ENCODE peak calls at places on chromosomes 7 and 10, in eight cellular contexts. S is neuronal stem cell; W is aorta; F is cardiac muscle cell; B is mammary epithelial cell; P is prostate gland; T is CD4-positive, alpha-beta T cell; R is Peyer's patch. Z is an unnamed sample.
A peak's percentile ranks its signal among the peaks of the same experiment; 100 is the strongest.

GRCh38 chr7:136074840-136075239 is 97.7 kb upstream of the MTPN start:
- DNase-seq in S (no peak), W (no peak), F (no peak), B (no peak), P (no peak), T (no peak), R (no peak), Z (no peak)

GRCh38 chr7:94431620-94432295 is 37.1 kb downstream of the COL1A2 start:
- DNase-seq in S (no peak), W (no peak), F (no peak), B (no peak), P (no peak), T (no peak), R (no peak), Z (no peak)

GRCh38 chr10:110460111-110460809 is 37.4 kb upstream of the DUSP5 start:
- DNase-seq in S (no peak), W (no peak), F (no peak), B (no peak), P (no peak), T (peak; percentile 4), R (no peak), Z (peak; percentile 61)

GRCh38 chr7:156892821-156893706 is at the start of gene LMBR1:
- DNase-seq in S (peak; percentile 95), W (peak; percentile 97), F (peak; percentile 96), B (peak; percentile 90), P (peak; percentile 94), T (peak; percentile 93), R (peak; percentile 99), Z (peak; percentile 92)

GRCh38 chr7:12028508-12028907 is 182.6 kb upstream of the TMEM106B start:
- DNase-seq in S (no peak), W (no peak), F (no peak), B (no peak), P (no peak), T (no peak), R (no peak), Z (no peak)

GRCh38 chr7:81457858-81458522 is 311.9 kb downstream of the HGF start:
- DNase-seq in S (no peak), W (no peak), F (peak; percentile 52), B (no peak), P (no peak), T (no peak), R (no peak), Z (no peak)

GRCh38 chr7:33773053-33773452 is 132.3 kb upstream of the BMPER start:
- DNase-seq in S (no peak), W (no peak), F (no peak), B (peak; percentile 90), P (no peak), T (no peak), R (no peak), Z (no peak)

GRCh38 chr7:2508327-2509231 is 11.0 kb upstream of the LFNG start:
- DNase-seq in S (no peak), W (no peak), F (no peak), B (peak; percentile 68), P (peak; percentile 54), T (peak; percentile 84), R (no peak), Z (peak; percentile 81)

GRCh38 chr7:44224216-44224950 is 23.6 kb downstream of the YKT6 start:
- DNase-seq in S (no peak), W (peak; percentile 62), F (no peak), B (peak; percentile 36), P (no peak), T (no peak), R (no peak), Z (no peak)

GRCh38 chr7:121002-121401 is 71.4 kb upstream of the FAM20C start:
- DNase-seq in S (no peak), W (no peak), F (no peak), B (no peak), P (no peak), T (no peak), R (no peak), Z (no peak)

GRCh38 chr10:69574571-69574978 is 1.4 kb upstream of the NEUROG3 start:
- DNase-seq in S (no peak), W (no peak), F (no peak), B (no peak), P (no peak), T (no peak), R (no peak), Z (no peak)

GRCh38 chr10:24722676-24723385 is 856 bp downstream of the ARHGAP21 start:
- DNase-seq in S (peak; percentile 60), W (peak; percentile 91), F (peak; percentile 85), B (peak; percentile 43), P (peak; percentile 25), T (peak; percentile 45), R (peak; percentile 79), Z (no peak)

GRCh38 chr7:102106625-102107024 is 180.0 kb upstream of the SH2B2 start:
- DNase-seq in S (no peak), W (peak; percentile 84), F (no peak), B (no peak), P (no peak), T (no peak), R (no peak), Z (no peak)

GRCh38 chr10:37479469-37479868 is 354.1 kb downstream of the ANKRD30A start:
- DNase-seq in S (no peak), W (no peak), F (no peak), B (no peak), P (no peak), T (no peak), R (no peak), Z (no peak)

GRCh38 chr10:43647576-43647975 is 1.1 kb downstream of the ZNF32 start:
- DNase-seq in S (no peak), W (no peak), F (no peak), B (no peak), P (no peak), T (no peak), R (no peak), Z (no peak)

GRCh38 chr10:133365461-133366129 is 7.6 kb downstream of the ECHS1 start:
- DNase-seq in S (no peak), W (no peak), F (no peak), B (no peak), P (no peak), T (no peak), R (no peak), Z (no peak)

GRCh38 chr7:102117743-102118142 is 168.9 kb upstream of the SH2B2 start:
- DNase-seq in S (no peak), W (peak; percentile 27), F (no peak), B (no peak), P (no peak), T (no peak), R (no peak), Z (no peak)

GRCh38 chr7:72493850-72494661 is 81.9 kb upstream of the CALN1 start:
- DNase-seq in S (peak; percentile 72), W (no peak), F (peak; percentile 79), B (peak; percentile 42), P (peak; percentile 47), T (peak; percentile 21), R (peak; percentile 56), Z (no peak)

GRCh38 chr10:26441491-26442214 is 3.5 kb downstream of the APBB1IP start:
- DNase-seq in S (no peak), W (no peak), F (no peak), B (no peak), P (no peak), T (no peak), R (no peak), Z (no peak)

GRCh38 chr7:71770269-71770907 is 638.4 kb downstream of the GALNT17 start:
- DNase-seq in S (no peak), W (no peak), F (no peak), B (no peak), P (no peak), T (no peak), R (no peak), Z (no peak)

GRCh38 chr10:51846856-51847506 is 147.6 kb upstream of the CSTF2T start:
- DNase-seq in S (no peak), W (no peak), F (no peak), B (no peak), P (no peak), T (no peak), R (no peak), Z (no peak)

GRCh38 chr7:56033671-56034432 is 17.4 kb downstream of the PSPH start:
- DNase-seq in S (peak; percentile 78), W (peak; percentile 78), F (peak; percentile 91), B (peak; percentile 68), P (peak; percentile 50), T (peak; percentile 71), R (peak; percentile 76), Z (no peak)
- H3K27ac ChIP-seq in S (peak overlapping the region; percentile 84), W (no peak overlapping the region), F (peak overlapping the region; percentile 73), B (peak overlapping the region; percentile 64), P (peak overlapping the region; percentile 45), T (peak overlapping the region; percentile 30), R (peak overlapping the region; percentile 27), Z (peak overlapping the region; percentile 28)

DNA sequence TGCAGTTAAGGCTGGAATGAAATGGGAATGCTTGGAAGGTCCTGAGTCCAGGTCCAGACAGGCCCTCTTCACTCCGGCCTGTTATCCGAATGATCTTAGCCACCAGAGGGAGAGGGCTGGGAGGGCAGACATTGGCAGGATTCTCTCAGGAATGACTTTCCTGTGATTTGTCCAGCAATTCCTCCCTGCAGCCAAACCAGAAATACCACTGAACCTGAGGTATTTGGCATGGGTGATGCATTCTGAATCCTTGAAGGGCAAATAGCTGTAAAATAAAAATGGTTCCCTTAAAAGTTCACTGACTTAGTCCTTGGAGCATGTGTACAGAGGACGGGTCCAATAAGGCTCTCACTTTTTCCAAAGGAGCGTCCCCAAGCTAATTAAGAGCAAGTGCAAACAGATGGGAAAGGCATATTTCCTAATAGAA is 77.5 kb upstream of the HABP2 start:
- DNase-seq in S (no peak), W (no peak), F (no peak), B (peak; percentile 64), P (peak; percentile 77), T (no peak), R (no peak), Z (no peak)
- H3K27ac ChIP-seq in S (no peak overlapping the region), W (peak overlapping the region; percentile 38), F (no peak overlapping the region), B (no peak overlapping the region), P (no peak overlapping the region), T (no peak overlapping the region), R (no peak overlapping the region), Z (no peak overlapping the region)

DNA sequence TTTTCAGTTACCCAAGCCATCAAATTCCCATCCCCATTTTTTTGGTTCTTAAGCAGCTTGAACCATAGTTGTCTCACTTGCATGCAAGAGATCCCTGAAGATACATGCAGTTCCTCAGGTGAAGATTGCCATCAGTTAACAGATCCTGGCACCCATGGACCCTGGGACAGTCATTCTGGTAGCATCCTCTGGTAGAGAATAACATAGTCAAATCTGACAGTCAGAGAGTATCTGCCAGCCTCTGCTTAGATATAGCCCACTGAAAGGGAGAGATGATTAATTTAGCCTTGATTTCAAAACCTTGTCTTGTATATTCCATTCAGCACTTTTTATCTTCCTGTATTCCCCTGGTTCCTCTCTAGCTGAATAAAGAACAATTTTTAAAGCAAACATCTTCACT is 280.4 kb downstream of the KCNMA1 start:
- DNase-seq in S (no peak), W (no peak), F (no peak), B (no peak), P (no peak), T (no peak), R (no peak), Z (no peak)
- H3K27ac ChIP-seq in S (no peak overlapping the region), W (no peak overlapping the region), F (no peak overlapping the region), B (peak overlapping the region; percentile 94), P (no peak overlapping the region), T (no peak overlapping the region), R (no peak overlapping the region), Z (no peak overlapping the region)

DNA sequence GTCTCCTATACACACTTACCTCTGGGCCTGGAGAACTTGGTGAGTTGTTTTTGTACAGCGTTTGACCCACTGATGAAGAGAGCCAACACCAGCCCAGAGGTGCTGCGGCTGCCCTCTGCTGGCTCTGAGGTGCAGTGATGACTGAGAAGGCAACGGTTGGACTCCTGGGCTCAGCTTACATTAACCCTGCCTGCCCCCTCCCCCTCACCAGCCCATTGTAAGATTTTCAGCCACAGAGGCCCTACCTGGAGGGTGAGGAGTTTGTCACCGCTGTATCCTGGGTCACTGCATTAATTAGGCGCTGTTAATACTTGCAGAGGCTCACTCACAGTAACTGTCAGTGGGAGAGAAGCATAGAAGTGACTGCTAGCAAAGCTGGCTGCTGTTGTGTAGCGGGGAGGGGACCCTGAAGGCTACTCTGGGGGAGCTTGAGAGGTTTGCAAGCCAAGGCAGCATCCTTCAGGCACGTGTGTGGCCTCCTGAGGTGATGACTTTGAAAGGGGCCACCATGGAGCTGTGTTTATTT is 18.9 kb upstream of the ANKRD2 start:
- DNase-seq in S (peak; percentile 64), W (peak; percentile 90), F (peak; percentile 77), B (peak; percentile 56), P (peak; percentile 35), T (peak; percentile 58), R (peak; percentile 75), Z (peak; percentile 78)
- H3K27ac ChIP-seq in S (peak overlapping the region; percentile 21), W (no peak overlapping the region), F (no peak overlapping the region), B (no peak overlapping the region), P (no peak overlapping the region), T (no peak overlapping the region), R (no peak overlapping the region), Z (no peak overlapping the region)

Z was measured in right atrium auricular region.